ENCODE peak calls at places on chromosomes 4 and X, in six cellular contexts. Z, M, D, O, W and V are unnamed samples.

GRCh38 chr4:71568131-71568530 is 215.7 kb downstream of the GC start:
- DNase-seq in W (no peak), Z (no peak), D (no peak), O (no peak), M (no peak), V (no peak)

GRCh38 chr4:81519856-81520255 is 48.1 kb upstream of the RASGEF1B start:
- DNase-seq in W (no peak), D (no peak), O (no peak), M (no peak), Z (no peak), V (no peak)

GRCh38 chr4:11765849-11766453 is 337.3 kb upstream of the HS3ST1 start:
- DNase-seq in M (peak; percentile 58), W (no peak), D (peak; percentile 27), O (no peak), Z (peak; percentile 0), V (no peak)

GRCh38 chr4:184250795-184251679 is 33.4 kb upstream of the ENPP6 start:
- DNase-seq in W (no peak), Z (no peak), M (peak; percentile 61), D (peak; percentile 58), O (peak; percentile 9), V (no peak)

GRCh38 chrX:63350551-63350950 is 581 bp downstream of the SPIN4 start:
- DNase-seq in Z (no peak), M (peak; percentile 7), O (no peak), W (no peak), D (no peak), V (no peak)

GRCh38 chr4:118905546-118905945 is 16.9 kb downstream of the SYNPO2 start:
- DNase-seq in M (peak; percentile 57), O (no peak), W (no peak), Z (no peak), D (no peak), V (no peak)

GRCh38 chr4:14897217-14897616 is 105.1 kb upstream of the CPEB2 start:
- DNase-seq in M (no peak), O (no peak), D (no peak), Z (no peak), W (no peak), V (no peak)

GRCh38 chrX:72305286-72306084 is at the start of gene CITED1:
- DNase-seq in Z (no peak), M (peak; percentile 11), W (no peak), D (no peak), O (no peak), V (no peak)

GRCh38 chrX:51608071-51608470 is 10.6 kb downstream of the CENPVL3 start:
- DNase-seq in Z (no peak), O (no peak), M (peak; percentile 12), D (no peak), W (no peak), V (no peak)

GRCh38 chrX:11756354-11757318 is 1.4 kb upstream of the MSL3 start:
- DNase-seq in D (no peak), O (no peak), W (no peak), M (no peak), Z (no peak), V (no peak)

GRCh38 chr4:154559141-154559841 is 3.5 kb upstream of the FGB start:
- DNase-seq in O (no peak), Z (no peak), M (peak; percentile 64), W (no peak), D (no peak), V (no peak)

GRCh38 chr4:128688025-128688721 is 121.3 kb upstream of the JADE1 start:
- DNase-seq in O (no peak), D (no peak), W (no peak), M (no peak), Z (no peak), V (no peak)

GRCh38 chr4:39706829-39707511 is 9.0 kb downstream of the UBE2K start:
- DNase-seq in Z (no peak), O (no peak), W (no peak), D (no peak), M (peak; percentile 43), V (no peak)

GRCh38 chr4:138164218-138164617 is 77.9 kb downstream of the SLC7A11 start:
- DNase-seq in O (no peak), W (no peak), Z (no peak), D (no peak), M (no peak), V (no peak)

GRCh38 chr4:148030486-148030885 is 298.6 kb downstream of the ARHGAP10 start:
- DNase-seq in W (no peak), M (peak; percentile 85), D (no peak), O (no peak), Z (no peak), V (no peak)

GRCh38 chrX:1397001-1397400 is 5.1 kb upstream of the SLC25A6 start:
- DNase-seq in M (no peak), W (peak; percentile 19), Z (no peak), D (no peak), O (no peak), V (no peak)

GRCh38 chrX:151985955-151986354 is 11.5 kb upstream of the GABRE start:
- DNase-seq in Z (no peak), W (no peak), M (peak; percentile 39), O (no peak), D (no peak), V (no peak)

GRCh38 chr4:150089732-150090131 is 11.5 kb downstream of the DCLK2 start:
- DNase-seq in D (no peak), Z (no peak), O (no peak), W (no peak), M (no peak), V (no peak)

GRCh38 chr4:156815717-156816319 is 155.8 kb downstream of the PDGFC start:
- DNase-seq in M (no peak), O (no peak), D (no peak), W (no peak), Z (no peak), V (no peak)

GRCh38 chr4:173509031-173510001 is 20.7 kb downstream of the HAND2 start:
- DNase-seq in W (no peak), D (no peak), M (no peak), O (no peak), Z (no peak), V (no peak)

GRCh38 chr4:90084967-90085295 is 42.3 kb upstream of the CCSER1 start:
- DNase-seq in D (no peak), W (no peak), O (no peak), M (no peak), Z (no peak), V (no peak)

GRCh38 chr4:87058272-87059073 is 123.7 kb downstream of the AFF1 start:
- DNase-seq in Z (no peak), O (peak; percentile 54), W (no peak), M (no peak), D (peak; percentile 66), V (no peak)

GRCh38 chr4:95087657-95088455 is 330.1 kb downstream of the BMPR1B start:
- DNase-seq in O (no peak), D (no peak), W (no peak), Z (no peak), M (no peak), V (no peak)

GRCh38 chr4:113835005-113835404 is 73.5 kb upstream of the CAMK2D start:
- DNase-seq in W (no peak), D (no peak), M (peak; percentile 13), Z (no peak), O (no peak), V (no peak)

GRCh38 chr4:10031663-10032590 is 10.6 kb upstream of the SLC2A9 start:
- DNase-seq in D (no peak), W (no peak), M (no peak), O (no peak), Z (no peak), V (no peak)

GRCh38 chr4:86223472-86223871 is 136.4 kb downstream of the MAPK10 start:
- DNase-seq in Z (no peak), W (no peak), O (no peak), M (peak; percentile 37), D (no peak), V (no peak)

GRCh38 chr4:98564847-98565246 is 93.6 kb downstream of the TSPAN5 start:
- DNase-seq in W (no peak), Z (no peak), O (no peak), M (no peak), D (no peak), V (no peak)

GRCh38 chr4:18815779-18816173 is 794.2 kb upstream of the LCORL start:
- DNase-seq in W (no peak), Z (no peak), M (no peak), O (no peak), D (no peak), V (no peak)

GRCh38 chr4:5084911-5085475 is 33.7 kb downstream of the STK32B start:
- DNase-seq in D (no peak), W (no peak), O (no peak), M (peak; percentile 10), Z (no peak), V (no peak)

GRCh38 chr4:46445689-46446339 is 55.9 kb upstream of the GABRA2 start:
- DNase-seq in D (no peak), W (no peak), Z (no peak), O (no peak), M (no peak), V (no peak)

GRCh38 chr4:40672528-40673522 is 43.2 kb upstream of the RBM47 start:
- DNase-seq in Z (no peak), O (peak; percentile 7), M (peak; percentile 72), D (no peak), W (no peak), V (peak; percentile 83)

GRCh38 chr4:128519163-128519810 is 231.7 kb upstream of the PGRMC2 start:
- DNase-seq in M (peak; percentile 61), O (no peak), W (peak; percentile 28), Z (no peak), D (peak; percentile 5), V (no peak)

GRCh38 chrX:102723456-102723855 is 2.9 kb downstream of the GPRASP3 start:
- DNase-seq in Z (no peak), D (no peak), M (no peak), O (no peak), W (no peak), V (no peak)

GRCh38 chrX:41005445-41005992 is 79.7 kb upstream of the USP9X start:
- DNase-seq in Z (no peak), W (no peak), D (no peak), O (no peak), M (no peak), V (no peak)

GRCh38 chrX:19280636-19281035 is 63.1 kb upstream of the PDHA1 start:
- DNase-seq in D (no peak), O (no peak), Z (no peak), M (no peak), W (no peak), V (no peak)

GRCh38 chr4:78210694-78211093 is 153.6 kb downstream of the FRAS1 start:
- DNase-seq in M (no peak), O (no peak), Z (no peak), D (no peak), W (no peak), V (no peak)

GRCh38 chr4:64016893-64017292 is 392.4 kb downstream of the TECRL start:
- DNase-seq in O (no peak), M (no peak), D (no peak), W (no peak), Z (no peak), V (no peak)

GRCh38 chr4:107718351-107718965 is 1.6 kb downstream of the PAPSS1 start:
- DNase-seq in D (no peak), W (no peak), M (peak; percentile 51), O (no peak), Z (no peak), V (no peak)

GRCh38 chr4:94934864-94935263 is 177.1 kb downstream of the BMPR1B start:
- DNase-seq in Z (no peak), W (no peak), O (no peak), M (no peak), D (no peak), V (no peak)